ENCODE peak calls at places on chromosome 17, in eight cellular contexts. One of them, this sample, is unnamed.

GRCh38 chr17:20263595-20263994 is 203.7 kb downstream of the LGALS9B start:
- DNase-seq in cardiac muscle cell: peak; percentile 34
- DNase-seq in myocyte: peak; percentile 92
- DNase-seq in amniotic stem cell: no peak
- DNase-seq in CD8-positive, alpha-beta T cell: no peak
- DNase-seq in EL: peak; percentile 37
- DNase-seq in stimulated activated CD8-positive, alpha-beta memory T cell treated with anti-CD3 and anti-CD28 coated beads, Interleukin-12 subunit alpha, Interleukin-12 subunit beta, amount 100 ng/mL, for 4 hours: no peak
- DNase-seq in effector CD4-positive, alpha-beta T cell: no peak
- DNase-seq in this sample: no peak

GRCh38 chr17:1693339-1693738 is 8.7 kb upstream of the PRPF8 start:
- DNase-seq in cardiac muscle cell: no peak
- DNase-seq in myocyte: no peak
- DNase-seq in amniotic stem cell: no peak
- DNase-seq in CD8-positive, alpha-beta T cell: no peak
- DNase-seq in EL: peak; percentile 50
- DNase-seq in stimulated activated CD8-positive, alpha-beta memory T cell treated with anti-CD3 and anti-CD28 coated beads, Interleukin-12 subunit alpha, Interleukin-12 subunit beta, amount 100 ng/mL, for 4 hours: no peak
- DNase-seq in effector CD4-positive, alpha-beta T cell: no peak
- DNase-seq in this sample: no peak

GRCh38 chr17:67055041-67055443 is 10.7 kb downstream of the CACNG1 start:
- DNase-seq in cardiac muscle cell: no peak
- DNase-seq in myocyte: no peak
- DNase-seq in amniotic stem cell: no peak
- DNase-seq in CD8-positive, alpha-beta T cell: no peak
- DNase-seq in EL: no peak
- DNase-seq in stimulated activated CD8-positive, alpha-beta memory T cell treated with anti-CD3 and anti-CD28 coated beads, Interleukin-12 subunit alpha, Interleukin-12 subunit beta, amount 100 ng/mL, for 4 hours: no peak
- DNase-seq in effector CD4-positive, alpha-beta T cell: no peak
- DNase-seq in this sample: no peak

GRCh38 chr17:489758-490329 is 137.2 kb upstream of the RPH3AL start:
- DNase-seq in cardiac muscle cell: peak; percentile 57
- DNase-seq in myocyte: peak; percentile 47
- DNase-seq in amniotic stem cell: no peak
- DNase-seq in CD8-positive, alpha-beta T cell: no peak
- DNase-seq in EL: peak; percentile 69
- DNase-seq in stimulated activated CD8-positive, alpha-beta memory T cell treated with anti-CD3 and anti-CD28 coated beads, Interleukin-12 subunit alpha, Interleukin-12 subunit beta, amount 100 ng/mL, for 4 hours: peak; percentile 30
- DNase-seq in effector CD4-positive, alpha-beta T cell: peak; percentile 50
- DNase-seq in this sample: no peak

GRCh38 chr17:52237151-52237550 is 78.6 kb upstream of the CA10 start:
- DNase-seq in cardiac muscle cell: no peak
- DNase-seq in myocyte: no peak
- DNase-seq in amniotic stem cell: no peak
- DNase-seq in CD8-positive, alpha-beta T cell: no peak
- DNase-seq in EL: no peak
- DNase-seq in stimulated activated CD8-positive, alpha-beta memory T cell treated with anti-CD3 and anti-CD28 coated beads, Interleukin-12 subunit alpha, Interleukin-12 subunit beta, amount 100 ng/mL, for 4 hours: no peak
- DNase-seq in effector CD4-positive, alpha-beta T cell: no peak
- DNase-seq in this sample: no peak

GRCh38 chr17:41258406-41258805 is 3.2 kb downstream of the KRTAP9-9 start:
- DNase-seq in cardiac muscle cell: no peak
- DNase-seq in myocyte: no peak
- DNase-seq in amniotic stem cell: no peak
- DNase-seq in CD8-positive, alpha-beta T cell: no peak
- DNase-seq in EL: no peak
- DNase-seq in stimulated activated CD8-positive, alpha-beta memory T cell treated with anti-CD3 and anti-CD28 coated beads, Interleukin-12 subunit alpha, Interleukin-12 subunit beta, amount 100 ng/mL, for 4 hours: no peak
- DNase-seq in effector CD4-positive, alpha-beta T cell: no peak
- DNase-seq in this sample: no peak

GRCh38 chr17:63675607-63676539 is 24.1 kb downstream of the LIMD2 start:
- DNase-seq in cardiac muscle cell: peak; percentile 95
- DNase-seq in myocyte: peak; percentile 24
- DNase-seq in amniotic stem cell: peak; percentile 73
- DNase-seq in CD8-positive, alpha-beta T cell: no peak
- DNase-seq in EL: peak; percentile 94
- DNase-seq in stimulated activated CD8-positive, alpha-beta memory T cell treated with anti-CD3 and anti-CD28 coated beads, Interleukin-12 subunit alpha, Interleukin-12 subunit beta, amount 100 ng/mL, for 4 hours: no peak
- DNase-seq in effector CD4-positive, alpha-beta T cell: no peak
- DNase-seq in this sample: peak; percentile 87

GRCh38 chr17:30337393-30337999 is 3.6 kb upstream of the TMIGD1 start:
- DNase-seq in cardiac muscle cell: no peak
- DNase-seq in myocyte: no peak
- DNase-seq in amniotic stem cell: no peak
- DNase-seq in CD8-positive, alpha-beta T cell: no peak
- DNase-seq in EL: no peak
- DNase-seq in stimulated activated CD8-positive, alpha-beta memory T cell treated with anti-CD3 and anti-CD28 coated beads, Interleukin-12 subunit alpha, Interleukin-12 subunit beta, amount 100 ng/mL, for 4 hours: no peak
- DNase-seq in effector CD4-positive, alpha-beta T cell: no peak
- DNase-seq in this sample: no peak

GRCh38 chr17:31487648-31488263 is 96.3 kb downstream of the RAB11FIP4 start:
- DNase-seq in cardiac muscle cell: peak; percentile 40
- DNase-seq in myocyte: peak; percentile 19
- DNase-seq in amniotic stem cell: no peak
- DNase-seq in CD8-positive, alpha-beta T cell: peak; percentile 94
- DNase-seq in EL: peak; percentile 54
- DNase-seq in stimulated activated CD8-positive, alpha-beta memory T cell treated with anti-CD3 and anti-CD28 coated beads, Interleukin-12 subunit alpha, Interleukin-12 subunit beta, amount 100 ng/mL, for 4 hours: peak; percentile 96
- DNase-seq in effector CD4-positive, alpha-beta T cell: peak; percentile 93
- DNase-seq in this sample: peak; percentile 72

GRCh38 chr17:66667491-66668030 is 167.4 kb upstream of the CACNG5 start:
- DNase-seq in cardiac muscle cell: no peak
- DNase-seq in myocyte: no peak
- DNase-seq in amniotic stem cell: no peak
- DNase-seq in CD8-positive, alpha-beta T cell: peak; percentile 2
- DNase-seq in EL: no peak
- DNase-seq in stimulated activated CD8-positive, alpha-beta memory T cell treated with anti-CD3 and anti-CD28 coated beads, Interleukin-12 subunit alpha, Interleukin-12 subunit beta, amount 100 ng/mL, for 4 hours: peak; percentile 52
- DNase-seq in effector CD4-positive, alpha-beta T cell: peak; percentile 42
- DNase-seq in this sample: no peak

GRCh38 chr17:70552982-70553334 is 383.6 kb downstream of the KCNJ2 start:
- DNase-seq in cardiac muscle cell: no peak
- DNase-seq in myocyte: no peak
- DNase-seq in amniotic stem cell: no peak
- DNase-seq in CD8-positive, alpha-beta T cell: no peak
- DNase-seq in EL: no peak
- DNase-seq in stimulated activated CD8-positive, alpha-beta memory T cell treated with anti-CD3 and anti-CD28 coated beads, Interleukin-12 subunit alpha, Interleukin-12 subunit beta, amount 100 ng/mL, for 4 hours: no peak
- DNase-seq in effector CD4-positive, alpha-beta T cell: no peak
- DNase-seq in this sample: no peak

GRCh38 chr17:36640836-36641235 is 39.5 kb downstream of the MRM1 start:
- DNase-seq in cardiac muscle cell: no peak
- DNase-seq in myocyte: no peak
- DNase-seq in amniotic stem cell: no peak
- DNase-seq in CD8-positive, alpha-beta T cell: no peak
- DNase-seq in EL: no peak
- DNase-seq in stimulated activated CD8-positive, alpha-beta memory T cell treated with anti-CD3 and anti-CD28 coated beads, Interleukin-12 subunit alpha, Interleukin-12 subunit beta, amount 100 ng/mL, for 4 hours: no peak
- DNase-seq in effector CD4-positive, alpha-beta T cell: no peak
- DNase-seq in this sample: no peak

GRCh38 chr17:8894673-8895578 is 27.5 kb upstream of the PIK3R6 start:
- DNase-seq in cardiac muscle cell: peak; percentile 82
- DNase-seq in myocyte: peak; percentile 39
- DNase-seq in amniotic stem cell: peak; percentile 16
- DNase-seq in CD8-positive, alpha-beta T cell: no peak
- DNase-seq in EL: peak; percentile 74
- DNase-seq in stimulated activated CD8-positive, alpha-beta memory T cell treated with anti-CD3 and anti-CD28 coated beads, Interleukin-12 subunit alpha, Interleukin-12 subunit beta, amount 100 ng/mL, for 4 hours: no peak
- DNase-seq in effector CD4-positive, alpha-beta T cell: peak; percentile 22
- DNase-seq in this sample: peak; percentile 52

GRCh38 chr17:82983510-82984248 is 95.7 kb upstream of the METRNL start:
- DNase-seq in cardiac muscle cell: no peak
- DNase-seq in myocyte: no peak
- DNase-seq in amniotic stem cell: no peak
- DNase-seq in CD8-positive, alpha-beta T cell: no peak
- DNase-seq in EL: no peak
- DNase-seq in stimulated activated CD8-positive, alpha-beta memory T cell treated with anti-CD3 and anti-CD28 coated beads, Interleukin-12 subunit alpha, Interleukin-12 subunit beta, amount 100 ng/mL, for 4 hours: no peak
- DNase-seq in effector CD4-positive, alpha-beta T cell: no peak
- DNase-seq in this sample: no peak

GRCh38 chr17:80630721-80631120 is 86.1 kb downstream of the RPTOR start:
- DNase-seq in cardiac muscle cell: no peak
- DNase-seq in myocyte: no peak
- DNase-seq in amniotic stem cell: no peak
- DNase-seq in CD8-positive, alpha-beta T cell: no peak
- DNase-seq in EL: no peak
- DNase-seq in stimulated activated CD8-positive, alpha-beta memory T cell treated with anti-CD3 and anti-CD28 coated beads, Interleukin-12 subunit alpha, Interleukin-12 subunit beta, amount 100 ng/mL, for 4 hours: no peak
- DNase-seq in effector CD4-positive, alpha-beta T cell: no peak
- DNase-seq in this sample: no peak

GRCh38 chr17:40648326-40648968 is 829 bp upstream of the SMARCE1 start:
- DNase-seq in cardiac muscle cell: no peak
- DNase-seq in myocyte: no peak
- DNase-seq in amniotic stem cell: no peak
- DNase-seq in CD8-positive, alpha-beta T cell: no peak
- DNase-seq in EL: no peak
- DNase-seq in stimulated activated CD8-positive, alpha-beta memory T cell treated with anti-CD3 and anti-CD28 coated beads, Interleukin-12 subunit alpha, Interleukin-12 subunit beta, amount 100 ng/mL, for 4 hours: no peak
- DNase-seq in effector CD4-positive, alpha-beta T cell: no peak
- DNase-seq in this sample: peak; percentile 9

GRCh38 chr17:30237296-30238002 is 2.0 kb upstream of the SLC6A4 start:
- DNase-seq in cardiac muscle cell: no peak
- DNase-seq in myocyte: no peak
- DNase-seq in amniotic stem cell: no peak
- DNase-seq in CD8-positive, alpha-beta T cell: no peak
- DNase-seq in EL: no peak
- DNase-seq in stimulated activated CD8-positive, alpha-beta memory T cell treated with anti-CD3 and anti-CD28 coated beads, Interleukin-12 subunit alpha, Interleukin-12 subunit beta, amount 100 ng/mL, for 4 hours: no peak
- DNase-seq in effector CD4-positive, alpha-beta T cell: no peak
- DNase-seq in this sample: no peak

GRCh38 chr17:7024402-7024785 is 1.5 kb downstream of the BCL6B start:
- DNase-seq in cardiac muscle cell: no peak
- DNase-seq in myocyte: no peak
- DNase-seq in amniotic stem cell: no peak
- DNase-seq in CD8-positive, alpha-beta T cell: no peak
- DNase-seq in EL: no peak
- DNase-seq in stimulated activated CD8-positive, alpha-beta memory T cell treated with anti-CD3 and anti-CD28 coated beads, Interleukin-12 subunit alpha, Interleukin-12 subunit beta, amount 100 ng/mL, for 4 hours: no peak
- DNase-seq in effector CD4-positive, alpha-beta T cell: no peak
- DNase-seq in this sample: no peak

GRCh38 chr17:37691807-37692206 is 48.6 kb upstream of the DDX52 start:
- DNase-seq in cardiac muscle cell: no peak
- DNase-seq in myocyte: no peak
- DNase-seq in amniotic stem cell: no peak
- DNase-seq in CD8-positive, alpha-beta T cell: no peak
- DNase-seq in EL: no peak
- DNase-seq in stimulated activated CD8-positive, alpha-beta memory T cell treated with anti-CD3 and anti-CD28 coated beads, Interleukin-12 subunit alpha, Interleukin-12 subunit beta, amount 100 ng/mL, for 4 hours: no peak
- DNase-seq in effector CD4-positive, alpha-beta T cell: no peak
- DNase-seq in this sample: no peak

This sample was measured in MG63.